ENCODE peak calls at places on chromosomes 2 and 18, in seven cellular contexts. L is WTC11, E is MM.1S, S is foreskin fibroblast, R is mammary epithelial cell, Z is stomach, D is thoracic aorta. P is an unnamed sample.

GRCh38 chr2:220556658-220557057 is 929.2 kb downstream of the SLC4A3 start:
- DNase-seq in S (peak; percentile 45), Z (no peak), R (peak; percentile 71), L (no peak), D (no peak), E (peak; percentile 69), P (peak; percentile 54)

GRCh38 chr2:232449964-232450363 is 6.0 kb upstream of the ALPI start:
- DNase-seq in L (no peak), S (no peak), D (no peak), R (no peak), E (no peak), Z (no peak), P (no peak)

GRCh38 chr2:98484121-98484557 is 39.5 kb downstream of the INPP4A start:
- DNase-seq in Z (no peak), D (no peak), L (no peak), S (no peak), E (no peak), R (no peak), P (no peak)

GRCh38 chr18:49029628-49030027 is 78.9 kb upstream of the SMAD7 start:
- DNase-seq in R (no peak), E (no peak), Z (no peak), L (no peak), S (no peak), D (no peak), P (no peak)

GRCh38 chr2:112006076-112006410 is 49.0 kb upstream of the TMEM87B start:
- DNase-seq in R (peak; percentile 82), D (no peak), Z (no peak), L (no peak), S (peak; percentile 38), E (no peak), P (no peak)

GRCh38 chr2:99821572-99822369 is 320.6 kb downstream of the AFF3 start:
- DNase-seq in E (no peak), L (no peak), D (no peak), Z (no peak), S (peak; percentile 55), R (peak; percentile 19), P (no peak)

GRCh38 chr2:240255165-240255491 is 114.7 kb upstream of the OTOS start:
- DNase-seq in S (no peak), Z (peak; percentile 23), L (no peak), D (no peak), R (no peak), E (no peak), P (no peak)

GRCh38 chr2:138658187-138658894 is 121.8 kb downstream of the NXPH2 start:
- DNase-seq in E (no peak), S (no peak), D (no peak), R (no peak), Z (no peak), L (no peak), P (no peak)

GRCh38 chr2:84077504-84077903 is 381.6 kb downstream of the SUCLG1 start:
- DNase-seq in Z (no peak), E (peak; percentile 53), R (peak; percentile 39), D (no peak), L (peak; percentile 16), S (no peak), P (no peak)

GRCh38 chr2:9951272-9951521 is 296 bp upstream of the GRHL1 start:
- DNase-seq in D (no peak), L (no peak), R (no peak), S (no peak), Z (no peak), E (no peak), P (no peak)

GRCh38 chr18:80196528-80197320 is 50.6 kb downstream of the PARD6G start:
- DNase-seq in E (no peak), L (no peak), D (no peak), Z (no peak), R (peak; percentile 76), S (no peak), P (peak; percentile 71)

GRCh38 chr2:117968724-117969121 is 45.1 kb downstream of the CCDC93 start:
- DNase-seq in E (no peak), L (no peak), D (no peak), Z (no peak), R (no peak), S (no peak), P (no peak)

GRCh38 chr2:127576433-127577207 is 41.1 kb downstream of the MYO7B start:
- DNase-seq in R (peak; percentile 52), D (peak; percentile 72), Z (peak; percentile 19), E (no peak), L (no peak), S (peak; percentile 85), P (no peak)

GRCh38 chr2:21395366-21395765 is 271.6 kb downstream of the TDRD15 start:
- DNase-seq in Z (no peak), E (no peak), D (no peak), S (no peak), R (no peak), L (no peak), P (no peak)

GRCh38 chr2:224347181-224348051 is 54.5 kb downstream of the FAM124B start:
- DNase-seq in L (no peak), R (no peak), D (no peak), Z (no peak), S (no peak), E (no peak), P (no peak)

GRCh38 chr18:9792565-9793226 is 84.6 kb downstream of the RAB31 start:
- DNase-seq in D (no peak), S (no peak), Z (no peak), R (no peak), E (peak; percentile 13), L (peak; percentile 83), P (no peak)

GRCh38 chr2:182715121-182715895 is 749 bp upstream of the DNAJC10 start:
- DNase-seq in Z (no peak), S (peak; percentile 14), D (no peak), R (no peak), E (no peak), L (no peak), P (peak; percentile 1)

GRCh38 chr2:182715896-182716664 is at the start of gene DNAJC10:
- DNase-seq in E (peak; percentile 85), D (peak; percentile 47), L (peak; percentile 88), R (peak; percentile 89), Z (peak; percentile 88), S (peak; percentile 84), P (peak; percentile 60)

GRCh38 chr2:182716665-182716990 is 571 bp downstream of the DNAJC10 start:
- DNase-seq in E (peak; percentile 50), D (no peak), Z (peak; percentile 48), R (peak; percentile 49), L (peak; percentile 19), S (no peak), P (no peak)

GRCh38 chr2:182717451-182718215 is 1.6 kb downstream of the DNAJC10 start:
- DNase-seq in E (peak; percentile 89), D (no peak), R (no peak), L (no peak), Z (no peak), S (no peak), P (no peak)

GRCh38 chr2:182718459-182718858 is 2.4 kb downstream of the DNAJC10 start:
- DNase-seq in R (no peak), L (no peak), D (no peak), E (no peak), Z (no peak), S (no peak), P (no peak)
- TF ChIP-seq CTCF in R (no peak), L (no peak), D (no peak), E (no peak), Z (no peak), S (no peak), P (no peak)

GRCh38 chr2:208101716-208102631 is 22.4 kb downstream of the CRYGD start:
- DNase-seq in R (peak; percentile 35), E (no peak), S (no peak), D (no peak), L (no peak), Z (no peak), P (peak; percentile 16)
- TF ChIP-seq CTCF in R (peak; percentile 64), E (peak; percentile 15), S (no peak), D (no peak), L (no peak), Z (no peak), P (peak; percentile 48)

GRCh38 chr2:218435003-218435982 is 16.4 kb downstream of the VIL1 start:
- DNase-seq in Z (no peak), E (no peak), L (no peak), D (no peak), R (no peak), S (peak; percentile 12), P (no peak)

GRCh38 chr2:218437969-218438368 is 19.0 kb downstream of the VIL1 start:
- DNase-seq in E (no peak), R (no peak), Z (no peak), D (no peak), S (no peak), L (no peak), P (no peak)

GRCh38 chr2:218434456-218434855 is 15.5 kb downstream of the VIL1 start:
- DNase-seq in R (no peak), L (no peak), E (no peak), Z (no peak), S (no peak), D (no peak), P (no peak)

GRCh38 chr2:218438601-218439000 is 19.7 kb downstream of the VIL1 start:
- DNase-seq in Z (peak; percentile 49), D (no peak), E (no peak), S (no peak), R (no peak), L (no peak), P (no peak)

DNA sequence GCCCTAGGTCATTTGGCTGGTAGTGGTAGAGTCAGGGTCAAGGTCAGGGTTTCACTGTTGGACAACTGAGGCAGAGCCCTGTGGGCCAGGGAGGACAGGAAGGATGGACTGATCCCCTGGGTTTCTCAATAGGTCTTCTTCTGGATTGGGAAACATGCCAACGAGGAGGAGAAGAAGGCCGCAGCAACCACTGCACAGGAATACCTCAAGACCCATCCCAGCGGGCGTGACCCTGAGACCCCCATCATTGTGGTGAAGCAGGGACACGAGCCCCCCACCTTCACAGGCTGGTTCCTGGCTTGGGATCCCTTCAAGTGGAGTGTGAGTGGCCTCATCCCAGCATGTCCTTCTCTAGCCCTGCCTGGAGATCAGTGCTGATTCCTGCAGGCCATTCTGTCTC is 18.1 kb downstream of the VIL1 start:
- DNase-seq in Z (no peak), E (no peak), S (no peak), D (no peak), R (no peak), L (no peak), P (no peak)
- TF ChIP-seq CTCF in Z (no peak), E (no peak), S (no peak), D (no peak), R (no peak), L (no peak), P (no peak)

DNA sequence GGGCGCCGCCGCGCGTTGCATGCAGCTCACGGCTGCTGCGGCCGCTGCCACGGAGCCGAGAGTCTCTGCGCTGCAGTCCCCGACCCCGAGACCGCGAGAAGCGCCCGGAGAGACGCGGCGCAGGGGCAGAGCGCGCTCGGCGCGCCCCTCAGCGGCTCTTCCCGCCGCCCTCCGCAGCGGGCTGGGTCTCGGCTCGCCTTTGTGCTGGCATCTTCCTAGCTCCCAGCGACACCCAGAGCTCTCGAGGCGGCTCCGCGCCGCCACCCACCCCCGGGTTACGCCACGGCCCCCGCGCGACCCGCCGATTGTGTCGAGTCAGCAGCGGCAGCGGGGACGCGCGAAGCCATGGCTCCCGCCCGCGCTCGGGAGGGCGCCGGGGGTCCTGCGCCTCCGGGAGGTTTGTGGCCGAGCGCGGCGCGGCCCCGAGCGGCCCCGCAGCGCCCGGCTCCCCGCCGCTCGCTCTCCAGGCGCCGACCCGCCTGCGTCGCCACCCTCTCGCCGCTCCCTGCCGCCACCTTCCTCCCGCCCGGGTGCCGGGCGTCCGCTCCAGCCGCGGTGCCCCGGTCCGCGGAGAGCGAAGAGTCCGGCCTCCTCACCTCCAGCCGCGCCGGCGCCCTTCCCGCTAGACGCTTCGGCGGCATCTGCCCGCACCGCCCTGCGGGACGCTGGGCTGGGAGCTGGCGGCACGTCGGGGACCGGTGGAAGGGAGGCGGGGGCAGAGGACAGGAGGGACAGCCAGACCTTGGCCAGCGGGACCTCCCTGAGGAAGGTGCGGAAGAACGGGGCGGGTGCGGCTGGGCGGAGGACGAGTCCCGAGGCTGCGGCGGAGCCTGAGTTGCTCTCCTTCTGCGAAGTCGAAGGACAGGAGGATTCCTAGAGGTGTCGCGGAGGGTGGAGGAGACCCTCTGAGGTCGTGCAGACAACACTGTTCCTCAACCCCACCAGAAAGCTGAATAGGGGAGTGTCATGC is 46.3 kb upstream of the CCDC150 start:
- DNase-seq in L (peak; percentile 61), D (no peak), S (peak; percentile 46), R (peak; percentile 35), Z (no peak), E (peak; percentile 66), P (no peak)
- TF ChIP-seq CTCF in L (no peak), D (no peak), S (no peak), R (no peak), Z (no peak), E (no peak), P (no peak)

P was measured in astrocyte of the cerebellum.